ENCODE peak calls at places on chromosomes 6 and 20, in six cellular contexts. S is activated naive CD4-positive, alpha-beta T cell; N is esophagus squamous epithelium; R is adrenal gland; P is A549; Z is foreskin fibroblast. W is an unnamed sample.

GRCh38 chr6:40631760-40632159 is 44.6 kb upstream of the LRFN2 start:
- DNase-seq in S (no peak), N (no peak), R (no peak), P (no peak), Z (no peak), W (peak; percentile 29)

GRCh38 chr6:89073840-89074239 is 6.7 kb upstream of the PNRC1 start:
- DNase-seq in S (no peak), N (no peak), R (no peak), P (no peak), Z (no peak), W (no peak)

GRCh38 chr6:79084693-79085092 is 6.6 kb upstream of the PHIP start:
- DNase-seq in S (no peak), N (no peak), R (no peak), P (no peak), Z (peak; percentile 20), W (no peak)

GRCh38 chr6:45920819-45921511 is 94.7 kb downstream of the CLIC5 start:
- DNase-seq in S (no peak), N (no peak), R (no peak), P (no peak), Z (no peak), W (no peak)

GRCh38 chr6:2990179-2990931 is 9.3 kb upstream of the NQO2 start:
- DNase-seq in S (no peak), N (no peak), R (peak; percentile 81), P (no peak), Z (no peak), W (peak; percentile 73)

GRCh38 chr6:112464901-112465661 is 118.0 kb downstream of the RFPL4B start:
- DNase-seq in S (no peak), N (no peak), R (no peak), P (no peak), Z (no peak), W (no peak)

GRCh38 chr6:149913542-149914240 is 9.2 kb downstream of the RAET1G start:
- DNase-seq in S (no peak), N (no peak), R (no peak), P (no peak), Z (no peak), W (no peak)

GRCh38 chr6:122722746-122723145 is 56.8 kb upstream of the FABP7 start:
- DNase-seq in S (no peak), N (no peak), R (no peak), P (no peak), Z (no peak), W (no peak)

GRCh38 chr6:120108061-120108795 is 758.7 kb upstream of the MAN1A1 start:
- DNase-seq in S (no peak), N (no peak), R (no peak), P (no peak), Z (no peak), W (no peak)

GRCh38 chr20:44187054-44187762 is at the start of gene JPH2:
- DNase-seq in S (no peak), N (no peak), R (peak; percentile 71), P (peak; percentile 60), Z (peak; percentile 72), W (no peak)

GRCh38 chr6:166626177-166627038 is 643 bp downstream of the RPS6KA2 start:
- DNase-seq in S (peak; percentile 22), N (no peak), R (no peak), P (no peak), Z (no peak), W (peak; percentile 36)

GRCh38 chr6:154766993-154767392 is 33.8 kb downstream of the SCAF8 start:
- DNase-seq in S (no peak), N (no peak), R (peak; percentile 36), P (no peak), Z (no peak), W (no peak)

GRCh38 chr20:31570735-31571617 is 34.1 kb upstream of the ID1 start:
- DNase-seq in S (no peak), N (no peak), R (no peak), P (no peak), Z (peak; percentile 89), W (no peak)

GRCh38 chr6:37409501-37409900 is 23.5 kb upstream of the CMTR1 start:
- DNase-seq in S (no peak), N (no peak), R (no peak), P (no peak), Z (no peak), W (no peak)

GRCh38 chr6:80333342-80333741 is 226.9 kb downstream of the BCKDHB start:
- DNase-seq in S (no peak), N (no peak), R (no peak), P (no peak), Z (no peak), W (no peak)

GRCh38 chr6:73177221-73177944 is 47.9 kb downstream of the KHDC1L start:
- DNase-seq in S (no peak), N (no peak), R (no peak), P (no peak), Z (no peak), W (no peak)

GRCh38 chr20:62944184-62944583 is 6.2 kb downstream of the GID8 start:
- DNase-seq in S (no peak), N (no peak), R (no peak), P (no peak), Z (no peak), W (no peak)

GRCh38 chr6:13725570-13725969 is 13.9 kb upstream of the RANBP9 start:
- DNase-seq in S (no peak), N (no peak), R (no peak), P (peak; percentile 21), Z (no peak), W (no peak)

GRCh38 chr6:14616611-14617010 is 499.0 kb downstream of the CD83 start:
- DNase-seq in S (no peak), N (no peak), R (no peak), P (no peak), Z (no peak), W (no peak)

GRCh38 chr6:16925461-16925860 is 164.2 kb upstream of the ATXN1 start:
- DNase-seq in S (no peak), N (no peak), R (no peak), P (no peak), Z (no peak), W (no peak)

GRCh38 chr6:43723737-43724295 is 36.2 kb upstream of the MRPS18A start:
- DNase-seq in S (peak; percentile 38), N (no peak), R (peak; percentile 62), P (peak; percentile 74), Z (peak; percentile 30), W (peak; percentile 71)

W was measured in testis.